ENCODE peak calls at places on chromosomes 7 and 10, in six cellular contexts. M, K, F, S, Q and P are unnamed samples.

GRCh38 chr10:100510533-100511308 is 8.9 kb downstream of the SEC31B start:
- DNase-seq in S (no peak), F (no peak), K (no peak), Q (no peak), M (no peak), P (no peak)

GRCh38 chr7:144842377-144842851 is 6.6 kb upstream of the TPK1 start:
- DNase-seq in Q (peak), M (no peak), S (no peak), F (peak), K (peak), P (peak)

GRCh38 chr10:60267802-60268201 is 121.9 kb downstream of the ANK3 start:
- DNase-seq in F (no peak), S (no peak), K (no peak), M (no peak), Q (no peak), P (no peak)

GRCh38 chr7:146791344-146792300 is 675.0 kb downstream of the CNTNAP2 start:
- DNase-seq in S (no peak), F (no peak), K (no peak), Q (no peak), M (no peak), P (no peak)

GRCh38 chr7:125644113-125644512 is 714.5 kb upstream of the POT1 start:
- DNase-seq in S (no peak), M (no peak), K (no peak), Q (no peak), F (no peak), P (no peak)

GRCh38 chr10:133008736-133009135 is 66.4 kb upstream of the CFAP46 start:
- DNase-seq in Q (no peak), K (no peak), S (no peak), F (no peak), M (no peak), P (no peak)

GRCh38 chr10:86585726-86586048 is 64.1 kb upstream of the WAPL start:
- DNase-seq in Q (no peak), S (no peak), F (no peak), K (no peak), M (no peak), P (no peak)

GRCh38 chr7:78052112-78052511 is 253.5 kb downstream of the PHTF2 start:
- DNase-seq in Q (no peak), S (no peak), K (no peak), F (no peak), M (peak), P (no peak)

GRCh38 chr10:78621183-78621789 is 447.5 kb upstream of the ZMIZ1 start:
- DNase-seq in Q (no peak), K (no peak), F (no peak), M (no peak), S (no peak), P (no peak)

GRCh38 chr7:122038904-122039303 is 105.1 kb downstream of the AASS start:
- DNase-seq in S (no peak), Q (no peak), M (no peak), K (no peak), F (no peak), P (no peak)

GRCh38 chr7:82713506-82713905 is 269.9 kb upstream of the CACNA2D1 start:
- DNase-seq in K (no peak), S (no peak), Q (no peak), F (no peak), M (no peak), P (no peak)

GRCh38 chr7:154857728-154858681 is 144.9 kb downstream of the PAXIP1 start:
- DNase-seq in S (no peak), K (no peak), M (peak), Q (no peak), F (no peak), P (no peak)

GRCh38 chr7:68692511-68692910 is 905.8 kb upstream of the AUTS2 start:
- DNase-seq in S (no peak), K (no peak), M (no peak), F (no peak), Q (no peak), P (no peak)

GRCh38 chr7:73423519-73424485 is 9.8 kb upstream of the FZD9 start:
- DNase-seq in Q (no peak), S (no peak), M (peak), K (peak), F (peak), P (peak)

GRCh38 chr7:31899356-31899927 is 170.8 kb downstream of the PDE1C start:
- DNase-seq in F (no peak), S (no peak), K (no peak), M (no peak), Q (no peak), P (no peak)

GRCh38 chr10:102602272-102603045 is 41.8 kb upstream of the TRIM8 start:
- DNase-seq in K (no peak), M (no peak), S (no peak), Q (no peak), F (no peak), P (no peak)

GRCh38 chr10:124917939-124918830 is 23.7 kb upstream of the ZRANB1 start:
- DNase-seq in M (no peak), K (no peak), S (no peak), F (no peak), Q (no peak), P (no peak)

GRCh38 chr7:139738101-139738489 is 39.7 kb downstream of the HIPK2 start:
- DNase-seq in F (no peak), K (no peak), Q (no peak), M (no peak), S (no peak), P (no peak)

GRCh38 chr10:55091691-55092328 is 290.8 kb upstream of the PCDH15 start:
- DNase-seq in Q (no peak), F (peak), S (no peak), K (no peak), M (no peak), P (peak)

GRCh38 chr10:71621263-71621751 is 98.3 kb downstream of the C10orf105 start:
- DNase-seq in S (no peak), Q (no peak), F (no peak), M (peak), K (no peak), P (no peak)

GRCh38 chr7:56079450-56080185 is 13.1 kb downstream of the PHKG1 start:
- DNase-seq in F (no peak), S (no peak), M (peak), Q (no peak), K (peak), P (no peak)

GRCh38 chr7:103341466-103341865 is 3.1 kb downstream of the DNAJC2 start:
- DNase-seq in F (no peak), S (no peak), Q (no peak), M (no peak), K (no peak), P (no peak)

GRCh38 chr7:156240532-156240931 is 400.0 kb upstream of the RNF32 start:
- DNase-seq in Q (no peak), F (no peak), S (no peak), K (no peak), M (no peak), P (no peak)

GRCh38 chr7:130112662-130113425 is 42.5 kb downstream of the KLHDC10 start:
- DNase-seq in S (no peak), F (no peak), M (no peak), Q (no peak), K (no peak), P (no peak)

GRCh38 chr7:107613948-107614347 is 33.9 kb downstream of the BCAP29 start:
- DNase-seq in S (no peak), F (no peak), M (no peak), K (no peak), Q (no peak), P (no peak)

GRCh38 chr7:149607683-149608082 is 110.1 kb upstream of the ZNF746 start:
- DNase-seq in K (no peak), Q (no peak), S (no peak), F (no peak), M (no peak), P (no peak)

GRCh38 chr7:152891160-152891621 is 131.6 kb downstream of the ACTR3B start:
- DNase-seq in S (no peak), Q (no peak), K (no peak), F (no peak), M (no peak), P (no peak)

GRCh38 chr7:148540041-148540738 is 50.4 kb upstream of the C7orf33 start:
- DNase-seq in S (no peak), M (no peak), F (no peak), K (peak), Q (no peak), P (no peak)

GRCh38 chr7:79471283-79471682 is 17.8 kb upstream of the MAGI2 start:
- DNase-seq in F (no peak), M (no peak), S (no peak), K (no peak), Q (no peak), P (no peak)
- TF ChIP-seq CTCF in F (no peak), M (no peak), S (no peak), K (no peak), Q (no peak), P (no peak)

DNA sequence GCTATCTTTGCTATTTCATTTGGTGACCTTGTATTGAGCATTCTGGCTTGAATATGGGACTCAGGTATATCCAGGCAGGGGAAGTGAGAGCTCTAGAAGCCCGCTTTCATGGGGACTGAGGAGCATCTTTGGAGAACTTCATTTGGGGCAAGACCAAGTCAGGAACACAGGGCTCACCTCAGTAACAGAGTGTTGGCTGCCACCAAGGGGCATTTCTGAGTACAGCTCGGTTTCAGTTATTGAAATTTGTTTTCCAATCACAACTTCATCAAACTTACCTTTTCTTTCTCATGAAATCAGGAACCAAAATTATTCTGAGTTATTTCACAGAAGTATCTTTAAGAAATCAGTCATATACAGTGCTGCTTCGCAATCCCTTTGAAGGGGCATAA is 337.2 kb downstream of the C7orf25 start:
- DNase-seq in K (no peak), M (no peak), Q (no peak), F (no peak), S (no peak), P (no peak)
- TF ChIP-seq CTCF in K (peak), M (peak), Q (no peak), F (no peak), S (no peak), P (no peak)

GRCh38 chr7:143176128-143176527 is 7.1 kb upstream of the TAS2R39 start:
- DNase-seq in S (no peak), M (peak), F (no peak), Q (no peak), K (no peak), P (no peak)
- TF ChIP-seq CTCF in S (no peak), M (no peak), F (no peak), Q (no peak), K (no peak), P (no peak)

DNA sequence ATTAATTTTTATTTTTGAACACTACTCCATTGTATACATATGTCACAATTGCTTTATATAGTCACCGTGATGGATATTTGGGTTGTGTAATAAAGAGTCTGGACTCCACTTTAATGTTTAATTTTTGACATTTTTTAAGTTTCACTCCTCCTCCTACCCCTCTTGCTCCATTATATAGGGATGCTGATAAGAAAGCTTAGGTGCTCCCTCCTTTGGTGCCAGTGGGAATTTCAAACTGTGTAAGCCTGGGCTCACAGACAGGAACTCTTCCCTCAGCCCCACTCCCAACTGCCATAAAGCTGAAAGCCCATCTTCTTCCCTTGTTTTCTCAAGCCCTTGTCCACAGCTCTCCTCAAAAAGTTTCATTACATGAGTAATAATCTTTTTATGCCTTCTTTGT is 47.6 kb downstream of the TWIST1 start:
- DNase-seq in M (no peak), Q (no peak), K (no peak), F (no peak), S (no peak), P (no peak)
- TF ChIP-seq CTCF in M (peak), Q (no peak), K (no peak), F (no peak), S (peak), P (no peak)

DNA sequence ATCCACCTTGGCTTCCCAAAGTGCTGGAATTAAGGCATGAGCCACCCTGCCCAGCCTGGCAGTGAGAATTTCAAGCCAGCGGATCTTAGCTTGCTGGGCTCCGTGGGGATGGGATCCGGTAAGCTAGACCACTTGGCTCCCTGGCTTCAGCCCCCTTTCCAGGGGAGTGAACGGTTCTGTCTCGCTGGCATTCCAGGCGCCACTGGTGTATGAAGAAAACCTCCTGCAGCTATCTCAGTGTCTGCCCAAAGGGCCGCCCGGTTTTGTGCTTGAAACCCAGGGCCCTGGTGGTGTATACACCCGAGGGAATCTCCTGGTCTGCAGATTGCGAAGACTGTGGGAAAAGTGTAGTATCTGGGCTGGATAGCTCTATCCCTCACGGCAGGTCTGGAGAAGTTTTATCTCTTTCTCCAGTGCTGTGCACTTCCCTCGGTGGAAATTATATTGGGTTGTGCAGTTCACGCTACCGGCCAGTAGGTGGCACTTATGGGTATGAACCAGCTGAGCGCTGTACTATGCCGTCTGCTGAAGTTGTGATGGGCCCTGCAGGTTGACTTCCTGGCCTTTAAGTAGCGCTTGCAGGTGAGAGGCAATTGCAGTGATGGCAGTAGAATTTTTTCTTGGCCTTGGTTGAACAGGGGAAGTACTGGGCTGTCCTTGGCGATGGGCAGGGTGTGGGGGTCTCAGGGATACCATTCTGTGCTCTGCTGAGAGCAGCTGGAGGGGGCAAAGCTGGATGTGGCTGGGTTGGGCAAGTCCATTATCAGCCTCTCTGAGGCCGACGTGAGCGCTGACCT is 138.0 kb upstream of the MTPN start:
- DNase-seq in Q (no peak), S (peak), F (peak), M (peak), K (peak), P (peak)
- TF ChIP-seq CTCF in Q (peak), S (peak), F (peak), M (peak), K (peak), P (peak)

DNA sequence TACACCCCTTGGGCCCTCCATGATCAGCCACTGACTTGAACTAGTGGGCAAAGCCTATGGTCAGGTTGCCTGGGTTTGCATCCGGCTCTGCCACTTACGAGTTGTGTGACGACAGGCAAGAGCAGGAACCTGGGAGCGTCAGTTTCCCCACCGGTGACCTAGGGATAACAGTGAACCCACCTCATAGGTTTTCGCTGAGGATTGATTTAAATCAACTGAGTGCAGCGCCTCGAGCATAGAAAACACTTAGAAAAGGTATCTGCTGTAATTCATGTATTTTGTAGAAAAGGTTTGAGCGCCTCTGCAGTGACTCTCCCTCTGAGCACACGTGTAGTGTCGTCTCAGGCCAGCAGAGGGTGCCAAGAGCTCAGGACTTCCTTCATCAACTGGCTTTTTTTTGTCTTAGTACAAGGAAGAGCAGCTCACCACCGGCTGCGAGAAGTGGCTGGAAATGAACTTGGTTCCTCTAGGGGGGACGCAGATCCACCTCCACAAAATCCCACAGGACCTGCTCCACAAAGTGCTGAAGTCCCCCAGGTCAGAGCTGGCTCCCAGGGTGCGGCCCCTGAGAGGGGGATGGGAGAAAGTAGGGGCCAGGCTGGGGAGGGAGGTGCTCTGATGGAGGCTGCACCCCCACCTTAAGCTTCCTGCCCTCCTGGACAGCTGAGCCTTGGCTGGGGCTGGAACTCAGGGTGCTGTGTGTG is 27.7 kb downstream of the BTBD16 start:
- DNase-seq in M (peak), K (peak), S (peak), Q (no peak), F (peak), P (peak)
- TF ChIP-seq CTCF in M (peak), K (peak), S (peak), Q (peak), F (peak), P (peak)

GRCh38 chr7:96183163-96183562 is 138.7 kb downstream of the SLC25A13 start:
- DNase-seq in Q (no peak), S (no peak), F (no peak), M (no peak), K (no peak), P (no peak)
- TF ChIP-seq CTCF in Q (no peak), S (no peak), F (no peak), M (peak), K (no peak), P (no peak)

DNA sequence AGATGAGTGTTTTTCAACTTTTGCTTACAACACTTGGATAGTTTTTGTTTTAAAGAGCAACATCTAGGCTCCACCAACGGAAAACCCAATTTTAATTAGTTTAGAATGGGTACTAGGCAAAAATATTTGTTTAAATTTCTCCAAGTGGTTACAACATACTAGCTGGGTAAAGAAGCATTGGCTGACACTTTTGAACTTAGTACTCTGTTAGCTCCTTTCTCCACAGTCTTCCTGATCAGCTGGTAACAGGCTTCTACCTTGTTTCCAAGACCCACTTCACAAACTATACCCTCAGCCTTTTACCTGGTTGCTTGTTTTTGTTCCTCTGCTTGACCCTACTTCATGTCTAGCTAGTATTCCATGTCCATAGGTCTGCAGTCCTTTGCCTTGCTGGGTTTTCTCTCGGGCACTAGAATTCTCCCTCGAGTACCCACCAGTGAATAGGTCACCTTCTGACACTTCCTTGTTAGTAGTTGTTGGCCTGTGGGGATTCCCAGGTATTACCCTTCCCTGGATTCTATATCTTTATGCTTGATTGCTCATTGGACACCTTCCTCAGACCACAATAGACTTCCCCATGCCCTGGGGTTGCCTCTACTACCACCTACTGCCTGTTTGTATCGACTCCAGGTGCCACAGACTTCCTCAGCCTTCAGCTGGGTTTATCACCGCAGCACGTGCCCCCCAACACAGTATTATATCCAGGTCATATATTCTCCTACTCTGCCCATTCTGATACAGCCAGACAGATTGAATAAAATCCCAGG is 42.0 kb downstream of the PRPS1L1 start:
- DNase-seq in S (no peak), F (no peak), K (no peak), M (no peak), Q (no peak), P (no peak)
- TF ChIP-seq CTCF in S (no peak), F (no peak), K (no peak), M (peak), Q (no peak), P (no peak)

DNA sequence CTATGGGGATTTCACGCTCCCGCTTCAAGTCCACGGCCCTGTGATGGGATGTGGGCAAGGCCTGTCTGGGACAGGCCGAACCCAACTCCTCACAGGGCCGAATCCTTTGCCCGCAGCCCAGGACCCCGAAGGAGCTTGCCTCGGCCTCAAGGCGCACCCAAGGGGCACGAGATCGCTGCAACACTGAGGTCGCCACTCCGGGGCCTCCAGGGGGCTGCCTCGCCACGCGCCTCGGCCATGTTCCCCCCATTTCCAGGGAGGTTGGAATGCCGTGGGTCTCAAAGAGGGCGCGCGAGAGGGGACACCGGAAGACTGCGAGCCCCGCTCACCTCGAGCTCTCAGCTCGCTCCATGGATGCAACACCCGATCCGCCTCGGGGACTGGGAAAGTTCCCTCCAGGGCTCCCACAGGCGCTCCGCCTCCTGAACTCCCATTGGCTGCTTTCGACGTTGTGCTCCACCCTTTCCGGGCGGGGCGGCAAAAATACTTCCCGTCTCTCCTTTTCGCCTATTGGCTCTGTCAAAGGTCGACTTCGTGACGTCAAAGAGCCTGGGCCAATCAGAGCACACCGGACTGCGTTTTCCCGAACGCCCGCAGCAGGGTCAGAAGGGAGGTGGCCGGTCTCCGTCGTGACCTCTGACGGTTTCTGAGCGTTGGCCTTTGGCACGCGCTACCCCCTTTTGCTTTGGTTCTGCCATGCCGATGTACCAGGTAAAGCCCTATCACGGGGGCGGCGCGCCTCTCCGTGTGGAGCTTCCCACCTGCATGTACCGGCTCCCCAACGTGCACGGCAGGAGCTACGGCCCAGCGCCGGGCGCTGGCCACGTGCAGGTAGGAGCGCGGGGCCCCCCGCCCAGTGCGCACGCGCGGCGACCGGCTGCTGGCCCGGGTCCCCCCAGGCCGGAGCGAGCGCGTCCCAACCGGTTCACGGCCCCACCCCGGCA is at the start of the genes AIMP2 and PMS2:
- DNase-seq in F (peak), K (peak), M (peak), S (peak), Q (peak), P (peak)
- TF ChIP-seq CTCF in F (peak), K (no peak), M (no peak), S (peak), Q (no peak), P (peak)